ENCODE peak calls at places on chromosomes 6 and 20, in five cellular contexts. G, F, E, C and O are unnamed samples.

GRCh38 chr6:121940728-121941127 is 458.7 kb upstream of the HSF2 start:
- DNase-seq in G (no peak), F (no peak), E (no peak), C (no peak), O (no peak)

GRCh38 chr6:72410769-72411168 is 211.1 kb upstream of the KCNQ5 start:
- DNase-seq in G (no peak), F (no peak), E (no peak), C (no peak), O (no peak)

GRCh38 chr20:45187693-45188092 is 13.0 kb downstream of the PI3 start:
- DNase-seq in G (no peak), F (peak; percentile 25), E (no peak), C (no peak), O (no peak)

GRCh38 chr6:105429676-105430075 is 26.8 kb upstream of the PREP start:
- DNase-seq in G (no peak), F (no peak), E (no peak), C (no peak), O (no peak)

GRCh38 chr6:166027761-166028160 is 139.9 kb downstream of the TBXT start:
- DNase-seq in G (no peak), F (no peak), E (no peak), C (no peak), O (no peak)

GRCh38 chr6:28239636-28240035 is 12.4 kb downstream of the ZKSCAN4 start:
- DNase-seq in G (no peak), F (no peak), E (no peak), C (no peak), O (no peak)

GRCh38 chr6:135833806-135834205 is 17.7 kb upstream of the PDE7B start:
- DNase-seq in G (no peak), F (no peak), E (no peak), C (no peak), O (no peak)

GRCh38 chr6:118697554-118697953 is 46.2 kb upstream of the CEP85L start:
- DNase-seq in G (no peak), F (peak; percentile 58), E (no peak), C (no peak), O (no peak)

GRCh38 chr6:97294451-97294850 is 11.4 kb upstream of the MMS22L start:
- DNase-seq in G (no peak), F (no peak), E (no peak), C (no peak), O (no peak)

GRCh38 chr6:87968435-87969278 is 79.0 kb upstream of the SPACA1 start:
- DNase-seq in G (no peak), F (peak; percentile 54), E (no peak), C (peak; percentile 1), O (no peak)

GRCh38 chr6:149032318-149032598 is 285.3 kb upstream of the TAB2 start:
- DNase-seq in G (no peak), F (no peak), E (no peak), C (no peak), O (no peak)

GRCh38 chr6:33670086-33670660 is 41.3 kb downstream of the UQCC2 start:
- DNase-seq in G (no peak), F (no peak), E (no peak), C (no peak), O (no peak)

GRCh38 chr6:32614366-32615081 is 22.7 kb upstream of the HLA-DQA1 start:
- DNase-seq in G (no peak), F (no peak), E (no peak), C (no peak), O (no peak)